ENCODE peak calls at places on chromosomes 13 and 19, in eight cellular contexts. W is HCEC 1CT, V is cardiac septum, Z is foreskin melanocyte, R is C1 segment of cervical spinal cord, X is Right ventricle myocardium inferior, G is hepatic stellate cell, J is islet precursor cell. D is an unnamed sample.

GRCh38 chr19:5152767-5153532 is 184.0 kb downstream of the KDM4B start:
- DNase-seq in R (no peak), W (no peak), Z (no peak), J (no peak), V (no peak), X (no peak), G (no peak), D (no peak)

GRCh38 chr19:13026478-13026999 is 31.3 kb downstream of the NFIX start:
- DNase-seq in V (no peak), R (no peak), J (no peak), X (no peak), Z (no peak), G (no peak), W (peak; percentile 56), D (no peak)

GRCh38 chr13:63198076-63198475 is 1782.4 kb upstream of the PCDH20 start:
- DNase-seq in G (no peak), X (no peak), J (no peak), R (no peak), W (no peak), Z (no peak), V (no peak), D (no peak)

GRCh38 chr19:4083677-4084546 is 17.2 kb upstream of the ZBTB7A start:
- DNase-seq in W (no peak), Z (no peak), V (no peak), X (no peak), J (peak; percentile 80), G (no peak), R (no peak), D (no peak)

GRCh38 chr19:46839752-46840151 is 10.9 kb downstream of the AP2S1 start:
- DNase-seq in Z (no peak), G (no peak), J (no peak), W (no peak), V (no peak), X (no peak), R (no peak), D (no peak)

GRCh38 chr19:5148794-5149190 is 179.9 kb downstream of the KDM4B start:
- DNase-seq in R (no peak), Z (no peak), V (no peak), X (peak; percentile 55), J (no peak), W (no peak), G (no peak), D (no peak)

GRCh38 chr13:53198017-53198416 is 169.4 kb downstream of the OLFM4 start:
- DNase-seq in W (no peak), G (no peak), J (no peak), V (no peak), Z (no peak), X (no peak), R (no peak), D (peak; percentile 49)

GRCh38 chr19:39014037-39014436 is 18.3 kb downstream of the FBXO27 start:
- DNase-seq in Z (no peak), V (no peak), G (no peak), X (no peak), J (no peak), W (no peak), R (no peak), D (no peak)

GRCh38 chr13:26722321-26722720 is 38.3 kb downstream of the GPR12 start:
- DNase-seq in Z (no peak), W (no peak), R (no peak), J (no peak), G (no peak), X (no peak), V (no peak), D (no peak)

GRCh38 chr19:48121909-48122371 is 11.3 kb upstream of the PLA2G4C start:
- DNase-seq in V (no peak), R (no peak), W (no peak), Z (peak; percentile 99), G (no peak), J (peak; percentile 94), X (peak; percentile 20), D (no peak)

GRCh38 chr19:16834747-16835146 is 5.5 kb downstream of the SIN3B start:
- DNase-seq in R (no peak), V (no peak), J (no peak), W (no peak), Z (no peak), G (no peak), X (no peak), D (no peak)

GRCh38 chr19:43148233-43148632 is 38.1 kb downstream of the PSG5 start:
- DNase-seq in G (peak; percentile 55), J (no peak), R (no peak), W (peak; percentile 93), Z (no peak), X (no peak), V (no peak), D (no peak)

GRCh38 chr13:30829788-30830637 is 76.1 kb upstream of the MEDAG start:
- DNase-seq in Z (no peak), G (no peak), X (no peak), R (no peak), J (peak; percentile 59), W (no peak), V (no peak), D (no peak)

GRCh38 chr19:48807590-48808308 is 3.1 kb downstream of the BCAT2 start:
- DNase-seq in X (no peak), V (no peak), Z (no peak), G (no peak), R (no peak), W (peak; percentile 30), J (no peak), D (peak; percentile 63)

GRCh38 chr19:49805822-49806612 is 7.1 kb downstream of the FUZ start:
- DNase-seq in R (no peak), J (no peak), Z (no peak), G (no peak), V (no peak), W (no peak), X (peak; percentile 14), D (no peak)

GRCh38 chr19:15199652-15200574 is 882 bp downstream of the NOTCH3 start:
- DNase-seq in J (peak; percentile 86), V (no peak), W (no peak), R (no peak), G (peak; percentile 77), Z (no peak), X (peak; percentile 37), D (no peak)

GRCh38 chr19:10769533-10770491 is 51.9 kb downstream of the DNM2 start:
- DNase-seq in G (peak; percentile 58), V (no peak), W (peak; percentile 20), Z (peak; percentile 42), X (no peak), J (peak; percentile 72), R (peak; percentile 57), D (peak; percentile 59)

D was measured in Karpas-422.